ENCODE peak calls at places on chromosomes 2 and 18, in four cellular contexts. Q is astrocyte of the cerebellum, T is AG20443, G is sciatic nerve. D is an unnamed sample.
A peak's percentile ranks its signal among the peaks of the same experiment; 100 is the strongest.

GRCh38 chr2:150663143-150663542 is 175.7 kb upstream of the RND3 start:
- DNase-seq in G (no peak), Q (peak; percentile 46), T (peak; percentile 76), D (peak; percentile 95)

GRCh38 chr2:68750592-68751396 is 16.2 kb downstream of the ARHGAP25 start:
- DNase-seq in T (no peak), Q (no peak), G (no peak), D (no peak)

GRCh38 chr18:45806226-45806625 is 19.2 kb upstream of the SIGLEC15 start:
- DNase-seq in T (no peak), Q (no peak), G (no peak), D (no peak)

GRCh38 chr2:27792759-27793158 is 21.2 kb downstream of the MRPL33 start:
- DNase-seq in T (no peak), G (no peak), Q (no peak), D (no peak)

GRCh38 chr2:187299122-187299906 is 148.7 kb downstream of the CALCRL start:
- DNase-seq in G (no peak), T (peak; percentile 31), Q (peak; percentile 9), D (peak; percentile 36)

GRCh38 chr2:182767578-182767977 is 51.5 kb downstream of the DNAJC10 start:
- DNase-seq in G (no peak), Q (peak; percentile 9), T (peak; percentile 17), D (no peak)

GRCh38 chr2:48874282-48874681 is 118.8 kb upstream of the LHCGR start:
- DNase-seq in Q (no peak), G (no peak), T (no peak), D (no peak)

GRCh38 chr2:40289771-40290404 is 162.0 kb downstream of the SLC8A1 start:
- DNase-seq in Q (no peak), G (no peak), T (no peak), D (no peak)

GRCh38 chr2:235893129-235893698 is 275.0 kb downstream of the GBX2 start:
- DNase-seq in G (no peak), T (no peak), Q (no peak), D (no peak)

GRCh38 chr2:110946892-110947291 is 173.8 kb upstream of the BCL2L11 start:
- DNase-seq in G (no peak), T (no peak), Q (no peak), D (no peak)

GRCh38 chr2:50480507-50480906 is 551.4 kb downstream of the NRXN1 start:
- DNase-seq in Q (no peak), T (no peak), G (no peak), D (no peak)

GRCh38 chr2:226971770-226972169 is 135.9 kb downstream of the RHBDD1 start:
- DNase-seq in Q (no peak), T (no peak), G (no peak), D (no peak)

GRCh38 chr2:40098786-40099470 is 319.9 kb upstream of the THUMPD2 start:
- DNase-seq in G (no peak), T (no peak), Q (no peak), D (no peak)

GRCh38 chr2:187379869-187380268 is 68.2 kb downstream of the CALCRL start:
- DNase-seq in G (no peak), T (no peak), Q (no peak), D (no peak)

GRCh38 chr2:54597153-54597827 is 126.2 kb upstream of the EML6 start:
- DNase-seq in T (no peak), Q (no peak), G (no peak), D (no peak)

GRCh38 chr18:31736630-31737029 is 24.1 kb downstream of the SLC25A52 start:
- DNase-seq in T (no peak), G (no peak), Q (no peak), D (no peak)

GRCh38 chr2:144432921-144433320 is 87.0 kb downstream of the ZEB2 start:
- DNase-seq in T (no peak), G (no peak), Q (no peak), D (no peak)

GRCh38 chr18:67589325-67589724 is 72.8 kb upstream of the DSEL start:
- DNase-seq in Q (no peak), T (no peak), G (no peak), D (no peak)

GRCh38 chr2:234044157-234044556 is 6.3 kb upstream of the SPP2 start:
- DNase-seq in Q (peak; percentile 89), G (no peak), T (no peak), D (peak; percentile 62)

GRCh38 chr2:71682341-71682740 is 229.0 kb downstream of the DYSF start:
- DNase-seq in G (peak; percentile 42), T (no peak), Q (no peak), D (no peak)

GRCh38 chr2:235116885-235117492 is 165.2 kb downstream of the SH3BP4 start:
- DNase-seq in Q (peak; percentile 26), T (peak; percentile 46), G (no peak), D (peak; percentile 27)

GRCh38 chr2:105062158-105062557 is 24.3 kb downstream of the MRPS9 start:
- DNase-seq in Q (no peak), T (no peak), G (no peak), D (no peak)

GRCh38 chr2:217943379-217944321 is 59.1 kb downstream of the TNS1 start:
- DNase-seq in Q (no peak), G (peak; percentile 89), T (peak; percentile 95), D (no peak)